ENCODE peak calls at places on chromosomes 6 and 20, in four cellular contexts. V, T, B and P are unnamed samples.

GRCh38 chr20:58700121-58700780 is 7.7 kb downstream of the NPEPL1 start:
- DNase-seq in V (no peak), T (no peak), B (peak; percentile 25), P (no peak)

GRCh38 chr6:75244063-75244575 is 518 bp upstream of the COX7A2 start:
- DNase-seq in V (no peak), T (no peak), B (peak; percentile 15), P (no peak)

GRCh38 chr20:24872291-24873014 is 76.6 kb upstream of the CST7 start:
- DNase-seq in V (no peak), T (no peak), B (no peak), P (no peak)

GRCh38 chr6:40962241-40962640 is 76.8 kb downstream of the UNC5CL start:
- DNase-seq in V (no peak), T (peak; percentile 80), B (peak; percentile 38), P (peak; percentile 93)

GRCh38 chr6:43953794-43954310 is 173.4 kb downstream of the MRPL14 start:
- DNase-seq in V (no peak), T (no peak), B (no peak), P (no peak)

GRCh38 chr6:80333342-80333741 is 226.9 kb downstream of the BCKDHB start:
- DNase-seq in V (no peak), T (no peak), B (no peak), P (no peak)

GRCh38 chr6:2259002-2259494 is 13.6 kb upstream of the GMDS start:
- DNase-seq in V (no peak), T (no peak), B (no peak), P (no peak)

GRCh38 chr20:62835931-62836861 is 19.3 kb downstream of the COL9A3 start:
- DNase-seq in V (no peak), T (no peak), B (no peak), P (peak; percentile 6)

GRCh38 chr6:15593798-15594197 is 69.0 kb downstream of the DTNBP1 start:
- DNase-seq in V (no peak), T (no peak), B (no peak), P (no peak)

GRCh38 chr20:57395111-57395959 is 4.1 kb downstream of the RBM38 start:
- DNase-seq in V (no peak), T (peak; percentile 50), B (no peak), P (peak; percentile 33)

GRCh38 chr6:15874351-15874750 is 211.5 kb upstream of the DTNBP1 start:
- DNase-seq in V (no peak), T (no peak), B (no peak), P (no peak)

GRCh38 chr6:160421854-160422253 is 73.7 kb downstream of the SLC22A3 start:
- DNase-seq in V (no peak), T (no peak), B (no peak), P (no peak)

GRCh38 chr20:10562929-10563328 is 110.9 kb downstream of the JAG1 start:
- DNase-seq in V (no peak), T (no peak), B (no peak), P (no peak)

GRCh38 chr20:46354207-46354555 is 45.9 kb upstream of the CDH22 start:
- DNase-seq in V (no peak), T (no peak), B (no peak), P (no peak)

GRCh38 chr6:124590001-124590400 is 372.2 kb upstream of the RNF217 start:
- DNase-seq in V (no peak), T (no peak), B (no peak), P (no peak)

GRCh38 chr6:55282145-55282544 is 45.1 kb upstream of the GFRAL start:
- DNase-seq in V (no peak), T (no peak), B (no peak), P (no peak)

GRCh38 chr6:55729665-55730064 is 145.7 kb downstream of the BMP5 start:
- DNase-seq in V (no peak), T (no peak), B (no peak), P (no peak)

GRCh38 chr20:48679603-48680002 is 148.2 kb downstream of the PREX1 start:
- DNase-seq in V (no peak), T (no peak), B (peak; percentile 15), P (no peak)

GRCh38 chr6:166456360-166457156 is 73.8 kb upstream of the MPC1 start:
- DNase-seq in V (no peak), T (peak; percentile 11), B (no peak), P (peak; percentile 34)

GRCh38 chr6:85551264-85551663 is 42.4 kb downstream of the SNX14 start:
- DNase-seq in V (no peak), T (no peak), B (no peak), P (no peak)

GRCh38 chr20:63155266-63156165 is 60.4 kb downstream of the YTHDF1 start:
- DNase-seq in V (no peak), T (no peak), B (no peak), P (no peak)

GRCh38 chr20:12270863-12271262 is 353.2 kb downstream of the BTBD3 start:
- DNase-seq in V (no peak), T (no peak), B (no peak), P (no peak)

GRCh38 chr6:42453649-42454427 is 2.1 kb upstream of the TRERF1 start:
- DNase-seq in V (no peak), T (no peak), B (no peak), P (no peak)

GRCh38 chr6:158642805-158643489 is 1.6 kb downstream of the DYNLT1 start:
- DNase-seq in V (no peak), T (no peak), B (no peak), P (peak; percentile 35)

GRCh38 chr6:169843110-169843509 is 91.7 kb downstream of the ERMARD start:
- DNase-seq in V (no peak), T (no peak), B (no peak), P (no peak)

GRCh38 chr20:5895626-5896025 is 54.7 kb downstream of the TRMT6 start:
- DNase-seq in V (no peak), T (no peak), B (no peak), P (no peak)

GRCh38 chr20:37538003-37538402 is 10.3 kb upstream of the BLCAP start:
- DNase-seq in V (no peak), T (no peak), B (no peak), P (peak; percentile 16)

GRCh38 chr6:73680289-73680688 is 15.7 kb upstream of the CD109 start:
- DNase-seq in V (no peak), T (no peak), B (no peak), P (no peak)

GRCh38 chr6:88166493-88166900 is 350 bp upstream of the CNR1 start:
- DNase-seq in V (no peak), T (no peak), B (peak; percentile 14), P (no peak)

GRCh38 chr6:21111399-21111725 is 482.2 kb upstream of the SOX4 start:
- DNase-seq in V (no peak), T (no peak), B (no peak), P (no peak)

GRCh38 chr6:51892339-51892738 is 195.1 kb downstream of the PKHD1 start:
- DNase-seq in V (no peak), T (no peak), B (no peak), P (no peak)

GRCh38 chr6:84074988-84075781 is 41.6 kb downstream of the MRAP2 start:
- DNase-seq in V (no peak), T (no peak), B (no peak), P (peak; percentile 30)